ENCODE peak calls at places on chromosomes 13 and 19, in six cellular contexts. D is ovary, K is skeletal muscle cell, Z is cardiac muscle cell, W is IMR-90, C is heart left ventricle. S is an unnamed sample.

GRCh38 chr13:90526711-90527110 is 820.8 kb upstream of the MIR17HG start:
- DNase-seq in D (no peak), K (no peak), Z (no peak), W (no peak), C (no peak), S (no peak)

GRCh38 chr13:91347996-91348905 is 764 bp downstream of the MIR17HG start:
- DNase-seq in D (peak; percentile 32), K (no peak), Z (peak; percentile 91), W (no peak), C (peak; percentile 71), S (peak; percentile 43)

GRCh38 chr13:100130092-100130491 is 41.2 kb downstream of the PCCA start:
- DNase-seq in D (no peak), K (no peak), Z (no peak), W (no peak), C (no peak), S (no peak)

GRCh38 chr19:47755762-47756626 is 10.6 kb downstream of the NOP53 start:
- DNase-seq in D (no peak), K (no peak), Z (no peak), W (no peak), C (no peak), S (no peak)

GRCh38 chr19:28633223-28634030 is 579.5 kb downstream of the UQCRFS1 start:
- DNase-seq in D (no peak), K (peak; percentile 56), Z (peak; percentile 44), W (peak; percentile 1), C (no peak), S (no peak)

GRCh38 chr13:87234981-87235380 is 436.2 kb upstream of the SLITRK5 start:
- DNase-seq in D (no peak), K (peak; percentile 83), Z (no peak), W (peak; percentile 64), C (no peak), S (no peak)

GRCh38 chr19:3285647-3286176 is 61.3 kb downstream of the CELF5 start:
- DNase-seq in D (no peak), K (no peak), Z (no peak), W (no peak), C (no peak), S (no peak)

GRCh38 chr19:4028334-4029246 is 21.1 kb downstream of the PIAS4 start:
- DNase-seq in D (no peak), K (no peak), Z (no peak), W (no peak), C (no peak), S (no peak)

GRCh38 chr13:107842562-107843180 is 372.7 kb downstream of the LIG4 start:
- DNase-seq in D (no peak), K (no peak), Z (no peak), W (peak; percentile 58), C (no peak), S (no peak)

GRCh38 chr19:49676690-49677231 is 310 bp upstream of the PRMT1 start:
- DNase-seq in D (peak; percentile 100), K (peak; percentile 100), Z (peak; percentile 100), W (peak; percentile 100), C (peak; percentile 99), S (peak; percentile 100)

GRCh38 chr13:29526741-29527140 is 68.7 kb downstream of the SLC7A1 start:
- DNase-seq in D (no peak), K (no peak), Z (no peak), W (no peak), C (no peak), S (no peak)

GRCh38 chr13:20391597-20392452 is 133.8 kb downstream of the CRYL1 start:
- DNase-seq in D (no peak), K (no peak), Z (no peak), W (no peak), C (peak; percentile 57), S (no peak)

GRCh38 chr19:3178973-3179738 is 587 bp downstream of the S1PR4 start:
- DNase-seq in D (no peak), K (no peak), Z (no peak), W (no peak), C (no peak), S (no peak)

GRCh38 chr13:42001580-42001979 is 40.7 kb upstream of the VWA8 start:
- DNase-seq in D (peak; percentile 36), K (peak; percentile 81), Z (peak; percentile 45), W (peak; percentile 93), C (no peak), S (peak; percentile 83)

GRCh38 chr19:4371898-4372629 is 28.3 kb downstream of the SH3GL1 start:
- DNase-seq in D (no peak), K (no peak), Z (no peak), W (no peak), C (no peak), S (no peak)

GRCh38 chr19:6521718-6522646 is 8.8 kb upstream of the TNFSF9 start:
- DNase-seq in D (no peak), K (no peak), Z (no peak), W (no peak), C (no peak), S (no peak)

GRCh38 chr13:83878691-83879410 is 3.4 kb downstream of the SLITRK1 start:
- DNase-seq in D (no peak), K (no peak), Z (peak; percentile 28), W (no peak), C (no peak), S (no peak)
- H3K4me3 ChIP-seq in D (no peak overlapping the region), K (peak overlapping the region; percentile 36), Z (no peak overlapping the region), W (peak overlapping the region; percentile 41), C (no peak overlapping the region), S (no peak overlapping the region)

GRCh38 chr13:56314755-56315154 is 826.0 kb upstream of the PRR20A start:
- DNase-seq in D (no peak), K (no peak), Z (no peak), W (no peak), C (no peak), S (no peak)
- H3K4me3 ChIP-seq in D (no peak overlapping the region), K (no peak overlapping the region), Z (no peak overlapping the region), W (no peak overlapping the region), C (no peak overlapping the region), S (no peak overlapping the region)

GRCh38 chr13:39692650-39693438 is 37.4 kb downstream of the COG6 start:
- DNase-seq in D (no peak), K (no peak), Z (no peak), W (peak; percentile 42), C (no peak), S (no peak)
- H3K4me3 ChIP-seq in D (no peak overlapping the region), K (no peak overlapping the region), Z (no peak overlapping the region), W (peak overlapping the region; percentile 10), C (no peak overlapping the region), S (no peak overlapping the region)

GRCh38 chr19:51227324-51227723 is 2.4 kb downstream of the CD33 start:
- DNase-seq in D (no peak), K (no peak), Z (no peak), W (no peak), C (no peak), S (no peak)
- H3K4me3 ChIP-seq in D (no peak overlapping the region), K (no peak overlapping the region), Z (no peak overlapping the region), W (no peak overlapping the region), C (no peak overlapping the region), S (no peak overlapping the region)

GRCh38 chr19:17942181-17942580 is 9.4 kb downstream of the CCDC124 start:
- DNase-seq in D (no peak), K (no peak), Z (no peak), W (no peak), C (no peak), S (no peak)

GRCh38 chr19:17943284-17944221 is 10.7 kb downstream of the CCDC124 start:
- DNase-seq in D (peak; percentile 61), K (no peak), Z (peak; percentile 18), W (no peak), C (no peak), S (no peak)

GRCh38 chr19:17946965-17947784 is 14.4 kb downstream of the CCDC124 start:
- DNase-seq in D (no peak), K (no peak), Z (no peak), W (no peak), C (no peak), S (no peak)

GRCh38 chr19:17944301-17944700 is 11.5 kb downstream of the CCDC124 start:
- DNase-seq in D (peak; percentile 38), K (peak; percentile 30), Z (no peak), W (peak; percentile 88), C (no peak), S (no peak)

GRCh38 chr19:17942582-17943283 is 9.9 kb downstream of the CCDC124 start:
- DNase-seq in D (no peak), K (no peak), Z (no peak), W (no peak), C (no peak), S (no peak)
- H3K4me3 ChIP-seq in D (no peak overlapping the region), K (no peak overlapping the region), Z (no peak overlapping the region), W (no peak overlapping the region), C (no peak overlapping the region), S (no peak overlapping the region)

GRCh38 chr19:34504273-34504808 is 22.8 kb downstream of the WTIP start:
- DNase-seq in D (no peak), K (no peak), Z (no peak), W (no peak), C (no peak), S (no peak)

GRCh38 chr19:34503546-34504272 is 22.2 kb downstream of the WTIP start:
- DNase-seq in D (no peak), K (no peak), Z (no peak), W (no peak), C (no peak), S (no peak)

GRCh38 chr19:34504809-34505291 is 23.3 kb downstream of the WTIP start:
- DNase-seq in D (no peak), K (no peak), Z (no peak), W (no peak), C (no peak), S (no peak)

GRCh38 chr19:34501339-34502320 is 20.1 kb downstream of the WTIP start:
- DNase-seq in D (peak; percentile 88), K (peak; percentile 48), Z (peak; percentile 90), W (peak; percentile 86), C (peak; percentile 96), S (peak; percentile 94)

DNA sequence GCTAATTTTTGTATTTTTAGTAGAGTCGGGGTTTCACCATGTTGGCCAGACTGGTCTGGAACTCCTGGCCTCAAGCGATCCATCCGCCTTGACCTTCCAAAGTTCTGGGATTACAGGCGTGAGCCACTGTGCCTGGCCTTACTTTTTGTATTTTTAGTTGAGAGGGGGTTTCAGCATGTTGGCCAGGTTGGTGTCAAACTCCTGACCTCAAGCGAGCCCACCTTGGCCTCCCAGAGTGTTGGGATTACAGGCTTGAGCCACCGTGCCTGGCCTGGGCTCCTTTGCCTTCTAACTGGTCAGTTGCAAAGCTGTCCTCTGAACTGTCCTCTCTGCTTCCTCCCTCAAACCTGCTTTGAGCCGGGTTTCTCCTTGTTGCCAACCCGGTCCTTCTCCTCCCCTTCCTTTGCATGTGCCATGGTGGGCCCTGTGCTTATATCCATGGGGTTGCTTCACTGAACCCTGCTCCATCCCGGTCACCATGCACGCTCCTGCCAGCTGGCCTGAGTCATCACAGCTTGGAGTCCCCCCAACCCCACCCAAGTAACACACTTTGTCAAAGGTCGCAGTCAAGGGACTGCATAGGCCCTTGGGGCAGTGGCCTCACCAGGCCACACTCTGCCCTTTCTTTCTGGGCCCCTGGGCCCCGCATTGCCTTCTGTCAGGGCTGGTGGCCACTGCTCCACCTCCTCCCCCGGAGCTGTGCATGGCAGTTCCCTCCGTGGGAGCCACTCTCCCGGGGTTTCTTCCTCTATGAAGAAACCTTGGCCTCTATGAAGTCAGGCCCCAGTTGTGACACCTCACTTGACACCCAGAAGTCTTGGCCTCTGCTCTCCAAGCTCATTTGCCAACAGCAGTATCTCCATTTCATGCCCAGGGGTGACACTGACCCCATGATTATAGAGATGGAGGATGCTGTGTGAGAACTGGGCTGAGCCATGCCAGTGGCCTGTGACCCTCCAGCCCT is 21.3 kb downstream of the WTIP start:
- DNase-seq in D (no peak), K (no peak), Z (no peak), W (peak; percentile 33), C (no peak), S (no peak)
- H3K4me3 ChIP-seq in D (no peak overlapping the region), K (no peak overlapping the region), Z (no peak overlapping the region), W (no peak overlapping the region), C (no peak overlapping the region), S (no peak overlapping the region)